ENCODE peak calls at places on chromosome 15, in four cellular contexts. F, E, I and G are unnamed samples.

GRCh38 chr15:95684693-95685115 is 645.8 kb upstream of the NR2F2 start:
- DNase-seq in E (no peak), I (no peak), F (no peak), G (no peak)

GRCh38 chr15:28273468-28273867 is 48.5 kb downstream of the HERC2 start:
- DNase-seq in E (no peak), I (no peak), F (no peak), G (no peak)

GRCh38 chr15:79674124-79674465 is 222.7 kb downstream of the MTHFS start:
- DNase-seq in F (no peak), I (no peak), E (no peak), G (no peak)

GRCh38 chr15:99371180-99372103 is 120.2 kb downstream of the LRRC28 start:
- DNase-seq in F (no peak), E (no peak), I (no peak), G (no peak)

GRCh38 chr15:52254331-52254730 is 41.3 kb downstream of the MYO5C start:
- DNase-seq in F (no peak), E (no peak), I (no peak), G (no peak)

GRCh38 chr15:63892794-63893441 is 59.2 kb upstream of the HERC1 start:
- DNase-seq in I (no peak), F (no peak), E (peak), G (peak)

GRCh38 chr15:95448531-95449210 is 881.8 kb upstream of the NR2F2 start:
- DNase-seq in F (no peak), I (no peak), E (no peak), G (no peak)

GRCh38 chr15:38378162-38378560 is 75.8 kb upstream of the FAM98B start:
- DNase-seq in I (peak), E (peak), F (peak), G (no peak)

GRCh38 chr15:69808756-69809155 is 289.0 kb downstream of the TLE3 start:
- DNase-seq in I (no peak), F (no peak), E (no peak), G (no peak)

GRCh38 chr15:66496951-66497501 is 536 bp downstream of the SNAPC5 start:
- DNase-seq in I (no peak), E (no peak), F (no peak), G (no peak)

GRCh38 chr15:96392380-96393208 is 62.1 kb downstream of the NR2F2 start:
- DNase-seq in F (no peak), E (no peak), I (no peak), G (no peak)

GRCh38 chr15:66362776-66363175 is 6.3 kb upstream of the TIPIN start:
- DNase-seq in F (no peak), I (no peak), E (no peak), G (no peak)

GRCh38 chr15:63729115-63729884 is 104.4 kb downstream of the HERC1 start:
- DNase-seq in F (no peak), E (no peak), I (no peak), G (no peak)

GRCh38 chr15:74906193-74906449 is 530 bp downstream of the FAM219B start:
- DNase-seq in E (no peak), F (no peak), I (no peak), G (no peak)

GRCh38 chr15:31004220-31004733 is 12.8 kb upstream of the MTMR10 start:
- DNase-seq in I (peak), E (no peak), F (no peak), G (no peak)

GRCh38 chr15:74799843-74800558 is 12.6 kb upstream of the LMAN1L start:
- DNase-seq in I (peak), F (peak), E (peak), G (peak)

GRCh38 chr15:80266113-80266512 is 14.1 kb upstream of the CTXND1 start:
- DNase-seq in F (no peak), I (no peak), E (no peak), G (no peak)

GRCh38 chr15:99635794-99636193 is 70.0 kb downstream of the MEF2A start:
- DNase-seq in F (no peak), I (no peak), E (no peak), G (no peak)

GRCh38 chr15:81311834-81312459 is 12.0 kb downstream of the STARD5 start:
- DNase-seq in E (no peak), I (no peak), F (no peak), G (peak)

GRCh38 chr15:32029409-32029861 is 880 bp upstream of the CHRNA7 start:
- DNase-seq in I (no peak), F (peak), E (peak), G (peak)

GRCh38 chr15:42650208-42651066 is 75.0 kb downstream of the STARD9 start:
- DNase-seq in I (no peak), E (peak), F (peak), G (no peak)

GRCh38 chr15:41944313-41944940 is 27.9 kb downstream of the EHD4 start:
- DNase-seq in F (peak), I (no peak), E (no peak), G (no peak)

GRCh38 chr15:34754674-34755418 is at the start of gene GJD2:
- DNase-seq in E (no peak), I (no peak), F (no peak), G (no peak)

GRCh38 chr15:52496175-52496574 is 32.5 kb downstream of the MYO5A start:
- DNase-seq in F (no peak), I (no peak), E (no peak), G (no peak)

GRCh38 chr15:61994216-61994615 is 66.0 kb downstream of the VPS13C start:
- DNase-seq in E (no peak), F (no peak), I (no peak), G (no peak)

GRCh38 chr15:81126887-81127286 is 7.2 kb upstream of the CFAP161 start:
- DNase-seq in F (no peak), E (no peak), I (no peak), G (no peak)

GRCh38 chr15:90000175-90000923 is 775 bp upstream of the ZNF710 start:
- DNase-seq in E (no peak), I (peak), F (peak), G (peak)

GRCh38 chr15:75468908-75469307 is 17.4 kb upstream of the SIN3A start:
- DNase-seq in E (no peak), F (no peak), I (no peak), G (no peak)

GRCh38 chr15:49094923-49095322 is 48.7 kb upstream of the SECISBP2L start:
- DNase-seq in I (no peak), F (no peak), E (no peak), G (no peak)

GRCh38 chr15:68277131-68277604 is 377 bp upstream of the FEM1B start:
- DNase-seq in I (no peak), E (no peak), F (no peak), G (no peak)

GRCh38 chr15:33108518-33108917 is 86.0 kb downstream of the FMN1 start:
- DNase-seq in F (no peak), E (no peak), I (no peak), G (no peak)

GRCh38 chr15:90062023-90062728 is 40.1 kb downstream of the IDH2 start:
- DNase-seq in E (no peak), F (peak), I (peak), G (no peak)

GRCh38 chr15:51869074-51869425 is 39.6 kb downstream of the TMOD3 start:
- DNase-seq in F (no peak), E (no peak), I (no peak), G (no peak)

GRCh38 chr15:90990446-90990845 is 3.9 kb downstream of the PRC1 start:
- DNase-seq in I (no peak), E (no peak), F (no peak), G (no peak)

GRCh38 chr15:33293619-33294309 is 17.0 kb upstream of the RYR3 start:
- DNase-seq in F (no peak), E (no peak), I (no peak), G (no peak)

GRCh38 chr15:36966704-36967103 is 133.6 kb downstream of the MEIS2 start:
- DNase-seq in F (no peak), I (no peak), E (no peak), G (no peak)

GRCh38 chr15:56715220-56715619 is 18.1 kb downstream of the ZNF280D start:
- DNase-seq in E (no peak), F (no peak), I (no peak), G (no peak)

GRCh38 chr15:56719774-56720555 is 13.3 kb downstream of the ZNF280D start:
- DNase-seq in E (no peak), I (no peak), F (no peak), G (no peak)

GRCh38 chr15:56716334-56716733 is 17.0 kb downstream of the ZNF280D start:
- DNase-seq in E (no peak), I (no peak), F (no peak), G (no peak)

GRCh38 chr15:56719021-56719612 is 14.2 kb downstream of the ZNF280D start:
- DNase-seq in I (no peak), E (no peak), F (no peak), G (no peak)

GRCh38 chr15:56718560-56718959 is 14.7 kb downstream of the ZNF280D start:
- DNase-seq in I (no peak), E (no peak), F (no peak), G (no peak)
- H3K27ac ChIP-seq in I (no peak), E (no peak), F (no peak), G (no peak)

GRCh38 chr15:59420986-59421618 is 16.9 kb upstream of the FAM81A start:
- DNase-seq in I (no peak), F (no peak), E (no peak), G (no peak)
- TF ChIP-seq CTCF in I (no peak), F (no peak), E (no peak), G (no peak)

DNA sequence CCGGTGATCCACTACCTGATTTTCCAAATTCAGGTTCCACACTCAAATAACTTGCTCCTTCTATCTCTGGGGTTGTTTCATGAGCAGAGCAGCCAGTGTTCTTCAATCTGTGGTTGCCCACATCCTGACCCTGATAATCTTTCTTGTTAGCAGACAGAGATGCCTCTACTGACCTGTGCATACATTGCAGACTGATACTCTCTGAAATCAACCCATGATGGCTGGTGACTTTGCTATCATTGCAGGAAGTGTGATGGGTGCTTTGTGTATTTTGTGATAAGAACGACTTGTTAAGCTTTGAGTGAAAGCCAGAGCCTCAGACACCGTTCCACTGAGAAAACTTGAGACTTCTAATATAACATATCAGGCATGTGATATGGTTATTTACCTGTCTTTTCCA is 39.9 kb downstream of the GATM start:
- DNase-seq in I (no peak), E (no peak), F (no peak), G (no peak)
- TF ChIP-seq POLR2A in I (no peak), E (no peak), F (no peak), G (no peak)

DNA sequence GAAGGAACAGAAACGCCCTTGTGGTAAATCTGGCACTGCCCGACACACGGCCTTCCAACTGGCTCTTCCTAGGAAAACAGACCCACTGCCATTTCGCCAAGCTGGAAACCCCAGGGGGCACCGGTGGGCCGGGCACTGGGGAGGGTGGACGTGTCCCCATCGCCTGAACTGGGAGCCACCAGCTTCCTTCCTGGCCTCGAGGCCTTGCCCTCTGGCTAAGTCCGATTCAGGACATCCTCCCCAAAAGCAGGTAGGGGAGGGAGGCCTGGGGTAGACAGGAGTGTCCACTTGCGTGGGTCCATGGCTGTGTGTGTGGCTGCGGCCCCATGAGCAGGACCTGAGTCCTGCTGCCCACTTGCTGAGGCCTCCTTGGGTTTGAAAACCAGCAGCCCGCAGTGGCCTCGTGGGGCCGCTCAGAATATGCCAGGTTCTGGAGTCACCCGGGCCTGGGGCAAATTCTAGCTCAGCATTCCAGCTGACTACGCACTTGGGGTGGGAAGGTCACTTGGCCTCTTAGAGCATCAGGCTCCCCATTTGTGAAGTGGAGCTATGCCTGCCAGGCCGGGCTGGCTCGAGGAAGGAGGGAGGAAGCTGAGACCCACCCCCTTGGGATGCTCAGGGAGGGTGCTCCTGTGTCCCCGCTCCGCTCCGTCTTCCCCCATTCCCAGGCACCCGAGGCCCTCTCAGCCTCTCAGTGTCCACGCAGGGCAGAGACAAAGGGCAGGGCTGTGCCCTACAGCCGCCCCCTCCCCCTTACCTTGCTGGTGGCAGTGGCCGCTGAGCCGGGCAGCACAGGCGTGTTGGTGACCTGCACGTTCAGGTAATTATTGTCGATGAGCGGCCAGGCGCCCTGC is 37.5 kb downstream of the RGMA start:
- DNase-seq in E (no peak), I (no peak), F (no peak), G (no peak)
- H3K27ac ChIP-seq in E (no peak), I (no peak), F (no peak), G (no peak)

DNA sequence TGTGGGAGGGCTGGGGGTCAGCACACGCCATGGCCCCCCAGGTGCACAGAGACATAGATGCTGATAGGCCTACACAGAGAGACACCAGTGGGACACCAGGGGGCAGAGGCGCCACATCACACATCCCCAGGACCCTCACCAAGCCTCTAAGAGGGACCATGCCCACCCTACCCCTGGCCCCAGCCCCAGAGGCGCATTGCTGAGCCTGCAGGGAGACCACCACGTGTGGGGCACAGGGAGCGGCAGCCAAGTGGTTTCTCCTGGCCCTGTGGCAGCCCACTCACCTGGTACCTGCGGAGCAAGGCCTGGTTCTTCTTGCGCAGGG is 1.2 kb downstream of the CCDC9B start:
- DNase-seq in E (no peak), I (peak), F (peak), G (no peak)
- TF ChIP-seq CTCF in E (no peak), I (peak), F (no peak), G (no peak)

DNA sequence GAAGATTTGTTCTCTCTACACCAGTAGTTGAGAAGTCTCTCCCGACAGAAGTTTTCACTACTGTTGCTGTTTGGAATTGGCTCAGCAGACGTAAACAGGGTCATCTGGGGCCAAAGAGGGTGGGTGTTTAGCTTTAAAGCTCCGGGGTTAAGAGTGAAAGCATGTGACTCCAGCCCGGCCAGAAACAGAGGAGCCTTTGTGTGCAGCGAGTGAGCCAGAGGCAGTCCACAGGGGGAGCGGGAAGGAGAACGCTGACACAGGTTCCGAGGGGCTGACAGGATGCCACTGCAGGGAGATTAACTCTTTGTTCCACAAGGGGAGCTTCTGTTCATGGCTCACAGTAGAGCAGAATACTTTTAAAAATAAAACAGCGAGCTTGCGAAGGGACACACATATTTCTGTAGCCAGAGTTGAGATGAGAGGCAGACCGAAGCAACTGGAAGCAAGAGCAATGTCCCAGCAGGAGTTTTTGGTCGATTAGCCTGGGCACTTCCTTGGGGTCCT is 26.9 kb downstream of the BMF start:
- DNase-seq in F (peak), I (peak), E (peak), G (peak)
- TF ChIP-seq POLR2A in F (no peak), I (peak), E (no peak), G (no peak)

DNA sequence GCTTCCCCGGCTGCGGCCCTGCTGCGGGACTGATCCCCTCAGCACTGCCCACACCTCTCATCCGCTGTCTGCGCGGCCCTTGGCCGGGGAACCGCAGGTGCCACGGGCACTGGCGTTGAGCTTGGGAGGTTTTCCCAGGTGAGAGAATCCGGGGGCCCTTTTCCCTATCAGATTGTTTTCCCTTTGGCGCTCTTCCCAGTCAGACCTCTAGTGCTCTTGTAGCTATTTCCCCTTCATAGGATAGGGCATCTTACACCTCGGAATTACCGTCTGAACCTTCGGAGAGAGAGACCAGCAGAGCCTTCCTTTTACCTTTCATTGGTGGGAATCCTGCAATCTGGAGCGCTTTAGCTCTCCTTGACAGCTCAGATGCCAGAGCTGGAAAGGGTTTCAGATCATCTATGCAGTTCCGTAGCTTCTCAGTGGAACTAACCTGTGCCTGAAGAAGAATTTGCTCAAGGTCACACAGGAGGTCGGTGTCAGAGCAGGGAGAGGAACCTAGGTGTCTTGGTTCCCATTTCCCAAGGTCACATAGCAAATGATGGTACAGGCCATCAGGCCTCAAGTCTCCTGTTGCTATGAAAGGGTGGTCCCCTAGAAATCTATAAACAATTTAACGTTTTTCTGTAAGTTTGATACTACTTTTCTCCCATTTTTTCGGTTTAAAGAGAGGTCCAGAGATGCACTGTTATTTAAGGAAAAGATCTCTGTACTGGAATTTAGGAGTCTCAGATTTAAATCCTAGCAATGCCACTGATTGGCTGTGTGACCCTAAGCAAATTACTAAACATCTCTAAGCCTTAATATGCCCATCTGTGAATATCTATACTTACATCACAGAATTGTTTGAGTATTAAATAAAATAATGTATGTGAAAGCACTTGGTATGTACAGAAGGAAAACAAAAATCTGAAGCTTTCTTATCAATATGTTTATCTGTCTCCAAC is 916 bp downstream of the IDH3A start:
- DNase-seq in F (no peak), I (no peak), E (no peak), G (no peak)
- H3K27ac ChIP-seq in F (peak), I (peak), E (peak), G (peak)

GRCh38 chr15:83446417-83446816 is 724 bp upstream of the SH3GL3 start:
- DNase-seq in I (no peak), F (no peak), E (no peak), G (no peak)

GRCh38 chr15:83445653-83446052 is 1.5 kb upstream of the SH3GL3 start:
- DNase-seq in F (no peak), I (no peak), E (no peak), G (no peak)

GRCh38 chr15:83449250-83449671 is 2.1 kb downstream of the SH3GL3 start:
- DNase-seq in F (no peak), E (no peak), I (no peak), G (no peak)

GRCh38 chr15:83444936-83445335 is 2.2 kb upstream of the SH3GL3 start:
- DNase-seq in F (no peak), I (no peak), E (no peak), G (no peak)

DNA sequence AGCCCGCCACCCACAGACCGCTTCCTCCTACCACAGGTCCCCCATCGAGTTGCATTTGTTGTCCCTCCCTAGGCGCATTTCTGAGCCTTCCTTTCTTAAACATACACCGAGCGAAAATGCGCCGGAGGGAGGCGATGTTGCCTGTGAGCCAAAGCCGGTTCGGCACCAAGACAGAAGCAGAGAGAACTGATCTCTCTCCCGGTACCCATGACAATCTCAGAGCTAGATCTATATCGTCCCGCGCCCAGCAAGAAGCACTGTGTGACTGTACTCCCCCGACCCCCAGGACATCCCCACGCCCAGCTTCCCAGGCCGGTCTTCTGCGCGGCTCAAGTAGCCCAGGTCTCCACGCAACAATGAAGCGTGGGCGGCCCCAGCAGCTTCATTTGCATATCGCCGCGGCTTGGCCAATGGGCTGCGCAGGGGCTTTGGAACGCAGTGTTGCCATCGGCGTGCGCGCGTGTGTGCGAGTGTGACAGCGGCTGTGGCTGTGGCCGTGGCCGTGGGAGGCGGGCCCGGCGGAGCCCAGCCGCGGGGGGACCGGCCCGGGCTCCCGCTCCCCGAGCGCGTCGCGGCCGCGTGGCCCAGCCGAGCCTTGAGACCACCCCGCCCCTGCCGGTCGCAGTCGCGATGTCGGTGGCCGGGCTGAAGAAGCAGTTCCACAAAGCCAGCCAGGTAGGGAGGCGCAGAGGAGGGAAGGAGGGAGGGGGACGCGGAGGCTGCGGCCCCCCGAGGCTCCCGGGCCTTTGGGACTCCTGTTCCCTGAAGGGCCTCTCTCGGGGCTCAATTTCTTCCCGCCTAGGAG is at the start of gene SH3GL3:
- DNase-seq in E (peak), F (peak), I (peak), G (peak)
- TF ChIP-seq CTCF in E (no peak), F (no peak), I (peak), G (no peak)